ENCODE peak calls at places on chromosome 14, in four cellular contexts. C is NCI-H1092 treated with DMSO at 0.1 percent for 48 hours; M is astrocyte; B is stimulated activated CD4-positive, alpha-beta T cell treated with anti-CD3 and anti-CD28 coated beads, Interleukin-4, amount 100 ng/mL, for 4 hours. D is an unnamed sample.

GRCh38 chr14:56221392-56222128 is 103.3 kb downstream of the PELI2 start:
- DNase-seq in B (no peak), C (no peak), M (no peak), D (no peak)

GRCh38 chr14:65496178-65496993 is 83.9 kb downstream of the FUT8 start:
- DNase-seq in M (peak), C (no peak), B (no peak), D (no peak)

GRCh38 chr14:59484611-59485174 is 376 bp downstream of the JKAMP start:
- DNase-seq in M (peak), C (no peak), B (no peak), D (no peak)

GRCh38 chr14:51342226-51342625 is 102.2 kb downstream of the TMX1 start:
- DNase-seq in B (no peak), M (peak), C (no peak), D (no peak)

GRCh38 chr14:34331728-34332623 is 130.1 kb downstream of the SPTSSA start:
- DNase-seq in C (peak), B (peak), M (peak), D (peak)

GRCh38 chr14:37061697-37062096 is 110.7 kb downstream of the SLC25A21 start:
- DNase-seq in M (peak), C (peak), B (no peak), D (no peak)

GRCh38 chr14:96421236-96421635 is 29.3 kb downstream of the AK7 start:
- DNase-seq in C (no peak), B (no peak), M (no peak), D (no peak)

GRCh38 chr14:81517798-81518398 is 15.8 kb downstream of the SEL1L start:
- DNase-seq in B (no peak), M (no peak), C (no peak), D (no peak)

GRCh38 chr14:74619672-74620131 is 7.7 kb upstream of the LTBP2 start:
- DNase-seq in C (no peak), B (no peak), M (peak), D (no peak)

GRCh38 chr14:53509227-53509822 is 356.2 kb upstream of the DDHD1 start:
- DNase-seq in C (no peak), B (no peak), M (peak), D (no peak)

GRCh38 chr14:23162800-23163199 is 20.7 kb downstream of the SLC7A8 start:
- DNase-seq in B (no peak), M (no peak), C (no peak), D (no peak)

GRCh38 chr14:46378248-46378647 is 273.3 kb downstream of the RPL10L start:
- DNase-seq in C (no peak), B (no peak), M (no peak), D (no peak)

GRCh38 chr14:72883963-72884362 is 9.9 kb downstream of the DPF3 start:
- DNase-seq in B (no peak), M (peak), C (no peak), D (no peak)

GRCh38 chr14:94021416-94022157 is 4.6 kb upstream of the OTUB2 start:
- DNase-seq in M (peak), B (no peak), C (no peak), D (peak)

D was measured in activated T-helper 2 cell treated with anti-CD3 and anti-CD28 coated beads, Interferon-gamma antibody, Interleukin-2, Interleukin-4, amounts not matched to agents 10 μg/mL and 5 μg/mL and 100 μg/mL, durations not matched to agents 14 hours and 24 hours and 36 hours.